ENCODE peak calls at places on chromosomes 16 and 17, in nine cellular contexts. X, K, M, W, N, Z, H, V and E are unnamed samples.

GRCh38 chr16:4700997-4701743 is 7.8 kb downstream of the NUDT16L1 start:
- ATAC-seq in X (no peak), K (no peak), M (no peak), W (no peak), N (no peak), Z (no peak), H (peak; percentile 4), V (peak; percentile 89), E (peak; percentile 81)

GRCh38 chr17:58398574-58399266 is 18.6 kb downstream of the RNF43 start:
- ATAC-seq in X (no peak), K (no peak), M (no peak), W (no peak), N (no peak), Z (no peak), H (no peak), V (peak; percentile 65), E (no peak)

GRCh38 chr17:6924121-6924676 is 71.7 kb upstream of the ALOX12 start:
- ATAC-seq in X (peak; percentile 86), K (peak; percentile 57), M (no peak), W (no peak), N (no peak), Z (no peak), H (no peak), V (no peak), E (no peak)

GRCh38 chr16:12896562-12896961 is 4.8 kb upstream of the SHISA9 start:
- ATAC-seq in X (no peak), K (no peak), M (no peak), W (no peak), N (no peak), Z (no peak), H (no peak), V (no peak), E (no peak)

GRCh38 chr16:19102187-19102872 is 11.4 kb upstream of the ITPRIPL2 start:
- ATAC-seq in X (no peak), K (no peak), M (no peak), W (no peak), N (no peak), Z (no peak), H (no peak), V (peak; percentile 66), E (peak; percentile 75)

GRCh38 chr16:47779201-47780016 is 318.3 kb downstream of the PHKB start:
- ATAC-seq in X (peak; percentile 22), K (peak; percentile 65), M (peak; percentile 75), W (peak; percentile 60), N (peak; percentile 54), Z (no peak), H (peak; percentile 23), V (peak; percentile 52), E (no peak)

GRCh38 chr17:33396818-33397217 is 103.7 kb upstream of the ASIC2 start:
- ATAC-seq in X (no peak), K (no peak), M (no peak), W (no peak), N (no peak), Z (no peak), H (no peak), V (no peak), E (no peak)

GRCh38 chr16:24430937-24431760 is 108.2 kb upstream of the RBBP6 start:
- ATAC-seq in X (no peak), K (peak; percentile 66), M (no peak), W (no peak), N (no peak), Z (no peak), H (no peak), V (peak; percentile 57), E (no peak)

GRCh38 chr16:56688762-56689161 is 6.5 kb downstream of the MT1X start:
- ATAC-seq in X (no peak), K (no peak), M (no peak), W (no peak), N (no peak), Z (no peak), H (no peak), V (no peak), E (no peak)

GRCh38 chr17:69672924-69673323 is 258.4 kb downstream of the MAP2K6 start:
- ATAC-seq in X (no peak), K (no peak), M (no peak), W (no peak), N (no peak), Z (no peak), H (peak; percentile 41), V (no peak), E (no peak)